ENCODE peak calls at places on chromosomes 13 and 19, in nine cellular contexts. One of them, this sample, is unnamed.

GRCh38 chr19:10421240-10421948 is 1.1 kb downstream of the PDE4A start:
- DNase-seq in suprapubic skin: no peak
- DNase-seq in choroid plexus epithelial cell: no peak
- DNase-seq in mucosa of descending colon: no peak
- DNase-seq in cardiac fibroblast: no peak
- DNase-seq in adrenal gland: no peak
- DNase-seq in esophagus squamous epithelium: no peak
- DNase-seq in heart left ventricle: no peak
- DNase-seq in ovary: no peak
- DNase-seq in this sample: no peak

GRCh38 chr13:27605099-27605498 is 15.2 kb downstream of the LNX2 start:
- DNase-seq in suprapubic skin: no peak
- DNase-seq in choroid plexus epithelial cell: no peak
- DNase-seq in mucosa of descending colon: no peak
- DNase-seq in cardiac fibroblast: no peak
- DNase-seq in adrenal gland: no peak
- DNase-seq in esophagus squamous epithelium: no peak
- DNase-seq in heart left ventricle: no peak
- DNase-seq in ovary: no peak
- DNase-seq in this sample: no peak

GRCh38 chr19:36113895-36114762 is 546 bp downstream of the POLR2I start:
- DNase-seq in suprapubic skin: peak; percentile 80
- DNase-seq in choroid plexus epithelial cell: peak; percentile 24
- DNase-seq in mucosa of descending colon: peak; percentile 35
- DNase-seq in cardiac fibroblast: peak; percentile 48
- DNase-seq in adrenal gland: peak; percentile 59
- DNase-seq in esophagus squamous epithelium: no peak
- DNase-seq in heart left ventricle: peak; percentile 43
- DNase-seq in ovary: peak; percentile 54
- DNase-seq in this sample: peak; percentile 22

GRCh38 chr13:40430234-40430633 is 236.2 kb downstream of the FOXO1 start:
- DNase-seq in suprapubic skin: no peak
- DNase-seq in choroid plexus epithelial cell: no peak
- DNase-seq in mucosa of descending colon: no peak
- DNase-seq in cardiac fibroblast: no peak
- DNase-seq in adrenal gland: no peak
- DNase-seq in esophagus squamous epithelium: no peak
- DNase-seq in heart left ventricle: no peak
- DNase-seq in ovary: no peak
- DNase-seq in this sample: no peak

GRCh38 chr13:45796421-45796960 is 55.1 kb downstream of the SIAH3 start:
- DNase-seq in suprapubic skin: no peak
- DNase-seq in choroid plexus epithelial cell: no peak
- DNase-seq in mucosa of descending colon: no peak
- DNase-seq in cardiac fibroblast: no peak
- DNase-seq in adrenal gland: no peak
- DNase-seq in esophagus squamous epithelium: no peak
- DNase-seq in heart left ventricle: no peak
- DNase-seq in ovary: no peak
- DNase-seq in this sample: no peak

GRCh38 chr19:39924389-39924788 is 10.0 kb downstream of the FCGBP start:
- DNase-seq in suprapubic skin: no peak
- DNase-seq in choroid plexus epithelial cell: no peak
- DNase-seq in mucosa of descending colon: no peak
- DNase-seq in cardiac fibroblast: no peak
- DNase-seq in adrenal gland: no peak
- DNase-seq in esophagus squamous epithelium: no peak
- DNase-seq in heart left ventricle: no peak
- DNase-seq in ovary: no peak
- DNase-seq in this sample: no peak

GRCh38 chr13:83798731-83799130 is 83.5 kb downstream of the SLITRK1 start:
- DNase-seq in suprapubic skin: no peak
- DNase-seq in choroid plexus epithelial cell: peak; percentile 47
- DNase-seq in mucosa of descending colon: no peak
- DNase-seq in cardiac fibroblast: peak; percentile 2
- DNase-seq in adrenal gland: no peak
- DNase-seq in esophagus squamous epithelium: no peak
- DNase-seq in heart left ventricle: no peak
- DNase-seq in ovary: no peak
- DNase-seq in this sample: peak; percentile 27

GRCh38 chr13:50589139-50589538 is 254.4 kb downstream of the DLEU7 start:
- DNase-seq in suprapubic skin: no peak
- DNase-seq in choroid plexus epithelial cell: peak; percentile 95
- DNase-seq in mucosa of descending colon: no peak
- DNase-seq in cardiac fibroblast: peak; percentile 69
- DNase-seq in adrenal gland: peak; percentile 45
- DNase-seq in esophagus squamous epithelium: no peak
- DNase-seq in heart left ventricle: no peak
- DNase-seq in ovary: no peak
- DNase-seq in this sample: peak; percentile 91

GRCh38 chr13:36431204-36432105 is 840 bp upstream of the CCNA1 start:
- DNase-seq in suprapubic skin: no peak
- DNase-seq in choroid plexus epithelial cell: no peak
- DNase-seq in mucosa of descending colon: no peak
- DNase-seq in cardiac fibroblast: no peak
- DNase-seq in adrenal gland: no peak
- DNase-seq in esophagus squamous epithelium: no peak
- DNase-seq in heart left ventricle: no peak
- DNase-seq in ovary: no peak
- DNase-seq in this sample: no peak

GRCh38 chr13:103184413-103184812 is 118.2 kb upstream of the SLC10A2 start:
- DNase-seq in suprapubic skin: no peak
- DNase-seq in choroid plexus epithelial cell: no peak
- DNase-seq in mucosa of descending colon: no peak
- DNase-seq in cardiac fibroblast: no peak
- DNase-seq in adrenal gland: no peak
- DNase-seq in esophagus squamous epithelium: no peak
- DNase-seq in heart left ventricle: no peak
- DNase-seq in ovary: no peak
- DNase-seq in this sample: no peak

GRCh38 chr13:103190841-103191240 is 124.6 kb upstream of the SLC10A2 start:
- DNase-seq in suprapubic skin: no peak
- DNase-seq in choroid plexus epithelial cell: no peak
- DNase-seq in mucosa of descending colon: no peak
- DNase-seq in cardiac fibroblast: no peak
- DNase-seq in adrenal gland: no peak
- DNase-seq in esophagus squamous epithelium: no peak
- DNase-seq in heart left ventricle: no peak
- DNase-seq in ovary: no peak
- DNase-seq in this sample: no peak

GRCh38 chr13:103187621-103188020 is 121.4 kb upstream of the SLC10A2 start:
- DNase-seq in suprapubic skin: no peak
- DNase-seq in choroid plexus epithelial cell: no peak
- DNase-seq in mucosa of descending colon: peak; percentile 2
- DNase-seq in cardiac fibroblast: no peak
- DNase-seq in adrenal gland: no peak
- DNase-seq in esophagus squamous epithelium: no peak
- DNase-seq in heart left ventricle: no peak
- DNase-seq in ovary: no peak
- DNase-seq in this sample: no peak

GRCh38 chr13:103188688-103189326 is 122.6 kb upstream of the SLC10A2 start:
- DNase-seq in suprapubic skin: no peak
- DNase-seq in choroid plexus epithelial cell: peak; percentile 64
- DNase-seq in mucosa of descending colon: no peak
- DNase-seq in cardiac fibroblast: peak; percentile 55
- DNase-seq in adrenal gland: no peak
- DNase-seq in esophagus squamous epithelium: no peak
- DNase-seq in heart left ventricle: no peak
- DNase-seq in ovary: no peak
- DNase-seq in this sample: peak; percentile 46
- TF ChIP-seq CTCF in suprapubic skin: no peak
- TF ChIP-seq CTCF in choroid plexus epithelial cell: peak; percentile 67
- TF ChIP-seq CTCF in mucosa of descending colon: no peak
- TF ChIP-seq CTCF in cardiac fibroblast: peak; percentile 44
- TF ChIP-seq CTCF in adrenal gland: peak; percentile 61
- TF ChIP-seq CTCF in esophagus squamous epithelium: peak; percentile 23
- TF ChIP-seq CTCF in heart left ventricle: peak; percentile 31
- TF ChIP-seq CTCF in ovary: no peak
- TF ChIP-seq CTCF in this sample: peak; percentile 42

GRCh38 chr19:4059931-4060620 is 6.6 kb downstream of the ZBTB7A start:
- DNase-seq in suprapubic skin: peak; percentile 91
- DNase-seq in choroid plexus epithelial cell: no peak
- DNase-seq in mucosa of descending colon: peak; percentile 86
- DNase-seq in cardiac fibroblast: peak; percentile 63
- DNase-seq in adrenal gland: peak; percentile 63
- DNase-seq in esophagus squamous epithelium: no peak
- DNase-seq in heart left ventricle: peak; percentile 81
- DNase-seq in ovary: peak; percentile 75
- DNase-seq in this sample: peak; percentile 62
- H3K4me3 ChIP-seq in suprapubic skin: peak overlapping the region; percentile 99
- H3K4me3 ChIP-seq in choroid plexus epithelial cell: no peak overlapping the region
- H3K4me3 ChIP-seq in mucosa of descending colon: no peak overlapping the region
- H3K4me3 ChIP-seq in cardiac fibroblast: peak overlapping the region; percentile 41
- H3K4me3 ChIP-seq in adrenal gland: peak overlapping the region; percentile 57
- H3K4me3 ChIP-seq in esophagus squamous epithelium: peak overlapping the region; percentile 98
- H3K4me3 ChIP-seq in heart left ventricle: peak overlapping the region; percentile 49
- H3K4me3 ChIP-seq in ovary: peak overlapping the region; percentile 21
- H3K4me3 ChIP-seq in this sample: peak overlapping the region; percentile 37

DNA sequence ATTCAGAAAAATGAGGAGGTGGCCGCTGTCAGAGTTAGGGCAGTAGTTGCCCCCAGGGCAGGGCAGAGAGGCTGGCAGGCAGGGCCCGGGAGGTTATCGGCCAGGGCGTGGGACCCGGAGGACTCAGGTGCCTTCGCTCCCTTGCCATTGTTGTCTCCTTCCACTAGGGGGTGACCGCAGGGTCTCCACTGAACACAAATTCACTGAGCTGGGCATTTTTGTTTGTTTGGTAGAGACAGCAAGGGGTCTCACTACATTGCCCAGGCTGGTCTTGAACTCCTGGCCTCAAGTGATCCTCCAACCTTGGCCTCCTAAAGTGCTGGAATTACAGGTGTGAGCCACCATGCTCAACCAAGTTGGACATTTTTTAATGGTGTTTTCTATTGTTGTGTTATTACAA is 25.1 kb downstream of the CARS2 start:
- DNase-seq in suprapubic skin: no peak
- DNase-seq in choroid plexus epithelial cell: peak; percentile 30
- DNase-seq in mucosa of descending colon: no peak
- DNase-seq in cardiac fibroblast: peak; percentile 21
- DNase-seq in adrenal gland: no peak
- DNase-seq in esophagus squamous epithelium: no peak
- DNase-seq in heart left ventricle: no peak
- DNase-seq in ovary: no peak
- DNase-seq in this sample: no peak
- TF ChIP-seq CTCF in suprapubic skin: no peak
- TF ChIP-seq CTCF in choroid plexus epithelial cell: peak; percentile 70
- TF ChIP-seq CTCF in mucosa of descending colon: no peak
- TF ChIP-seq CTCF in cardiac fibroblast: peak; percentile 67
- TF ChIP-seq CTCF in adrenal gland: peak; percentile 39
- TF ChIP-seq CTCF in esophagus squamous epithelium: no peak
- TF ChIP-seq CTCF in heart left ventricle: peak; percentile 26
- TF ChIP-seq CTCF in ovary: no peak
- TF ChIP-seq CTCF in this sample: peak; percentile 50

GRCh38 chr19:44476559-44477408 is 23.5 kb downstream of the ZNF180 start:
- DNase-seq in suprapubic skin: no peak
- DNase-seq in choroid plexus epithelial cell: peak; percentile 34
- DNase-seq in mucosa of descending colon: no peak
- DNase-seq in cardiac fibroblast: peak; percentile 23
- DNase-seq in adrenal gland: no peak
- DNase-seq in esophagus squamous epithelium: no peak
- DNase-seq in heart left ventricle: no peak
- DNase-seq in ovary: no peak
- DNase-seq in this sample: peak; percentile 12
- H3K4me3 ChIP-seq in suprapubic skin: no peak overlapping the region
- H3K4me3 ChIP-seq in choroid plexus epithelial cell: no peak overlapping the region
- H3K4me3 ChIP-seq in mucosa of descending colon: no peak overlapping the region
- H3K4me3 ChIP-seq in cardiac fibroblast: no peak overlapping the region
- H3K4me3 ChIP-seq in adrenal gland: peak overlapping the region; percentile 20
- H3K4me3 ChIP-seq in esophagus squamous epithelium: no peak overlapping the region
- H3K4me3 ChIP-seq in heart left ventricle: no peak overlapping the region
- H3K4me3 ChIP-seq in ovary: no peak overlapping the region
- H3K4me3 ChIP-seq in this sample: no peak overlapping the region

GRCh38 chr19:34393031-34393430 is 11.2 kb upstream of the PDCD2L start:
- DNase-seq in suprapubic skin: no peak
- DNase-seq in choroid plexus epithelial cell: no peak
- DNase-seq in mucosa of descending colon: no peak
- DNase-seq in cardiac fibroblast: no peak
- DNase-seq in adrenal gland: no peak
- DNase-seq in esophagus squamous epithelium: no peak
- DNase-seq in heart left ventricle: no peak
- DNase-seq in ovary: no peak
- DNase-seq in this sample: no peak

GRCh38 chr19:34391813-34392212 is 12.4 kb upstream of the PDCD2L start:
- DNase-seq in suprapubic skin: no peak
- DNase-seq in choroid plexus epithelial cell: no peak
- DNase-seq in mucosa of descending colon: no peak
- DNase-seq in cardiac fibroblast: no peak
- DNase-seq in adrenal gland: no peak
- DNase-seq in esophagus squamous epithelium: no peak
- DNase-seq in heart left ventricle: no peak
- DNase-seq in ovary: no peak
- DNase-seq in this sample: no peak

GRCh38 chr19:34397853-34398252 is 6.3 kb upstream of the PDCD2L start:
- DNase-seq in suprapubic skin: no peak
- DNase-seq in choroid plexus epithelial cell: no peak
- DNase-seq in mucosa of descending colon: no peak
- DNase-seq in cardiac fibroblast: no peak
- DNase-seq in adrenal gland: peak; percentile 46
- DNase-seq in esophagus squamous epithelium: no peak
- DNase-seq in heart left ventricle: no peak
- DNase-seq in ovary: no peak
- DNase-seq in this sample: no peak

DNA sequence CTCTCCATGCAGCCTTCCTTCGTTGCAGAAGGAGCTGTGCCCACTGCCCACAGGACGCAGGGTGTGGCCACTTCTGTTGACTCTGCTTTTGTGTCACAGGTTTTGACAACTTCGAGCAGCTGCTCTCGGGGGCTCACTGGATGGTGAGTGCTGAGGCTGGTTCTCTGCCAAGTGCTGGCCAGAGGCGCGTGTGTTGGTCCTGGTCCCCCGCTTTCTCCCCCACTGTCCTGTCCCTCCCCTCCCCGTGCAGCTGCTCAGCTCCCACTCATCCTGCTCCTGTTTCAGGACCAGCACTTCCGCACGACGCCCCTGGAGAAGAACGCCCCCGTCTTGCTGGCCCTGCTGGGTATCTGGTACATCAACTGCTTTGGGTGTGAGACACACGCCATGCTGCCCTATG is 10.6 kb upstream of the PDCD2L start:
- DNase-seq in suprapubic skin: no peak
- DNase-seq in choroid plexus epithelial cell: no peak
- DNase-seq in mucosa of descending colon: no peak
- DNase-seq in cardiac fibroblast: no peak
- DNase-seq in adrenal gland: no peak
- DNase-seq in esophagus squamous epithelium: no peak
- DNase-seq in heart left ventricle: no peak
- DNase-seq in ovary: no peak
- DNase-seq in this sample: no peak
- TF ChIP-seq CTCF in suprapubic skin: no peak
- TF ChIP-seq CTCF in choroid plexus epithelial cell: no peak
- TF ChIP-seq CTCF in mucosa of descending colon: no peak
- TF ChIP-seq CTCF in cardiac fibroblast: no peak
- TF ChIP-seq CTCF in adrenal gland: no peak
- TF ChIP-seq CTCF in esophagus squamous epithelium: no peak
- TF ChIP-seq CTCF in heart left ventricle: no peak
- TF ChIP-seq CTCF in ovary: no peak
- TF ChIP-seq CTCF in this sample: no peak

This sample was measured in bronchial epithelial cell.